ENCODE peak calls at places on chromosomes 5 and 9, in four cellular contexts. E, Y, O and D are unnamed samples.

GRCh38 chr5:181203093-181203711 is 1.8 kb downstream of the TRIM7 start:
- DNase-seq in E (no peak), Y (no peak), O (no peak), D (no peak)

GRCh38 chr9:133593587-133593986 is 15.6 kb downstream of the FAM163B start:
- DNase-seq in O (no peak), Y (no peak), E (no peak), D (no peak)

GRCh38 chr9:37792122-37792521 is 7.3 kb upstream of the EXOSC3 start:
- DNase-seq in Y (no peak), E (no peak), O (no peak), D (no peak)

GRCh38 chr9:129161534-129161837 is 16.6 kb downstream of the IER5L start:
- DNase-seq in Y (no peak), O (peak), E (peak), D (no peak)

GRCh38 chr5:82975812-82976211 is 101.4 kb downstream of the TMEM167A start:
- DNase-seq in Y (no peak), O (no peak), E (peak), D (no peak)

GRCh38 chr5:36943584-36943983 is 67.0 kb downstream of the NIPBL start:
- DNase-seq in Y (no peak), E (no peak), O (no peak), D (no peak)

GRCh38 chr9:124196814-124197176 is 61.0 kb upstream of the NEK6 start:
- DNase-seq in Y (no peak), O (no peak), E (no peak), D (no peak)

GRCh38 chr5:93611900-93612898 is 29.2 kb downstream of the NR2F1 start:
- DNase-seq in Y (peak), E (no peak), O (peak), D (no peak)

GRCh38 chr5:173764321-173765029 is 123.7 kb upstream of the CPEB4 start:
- DNase-seq in Y (no peak), E (peak), O (peak), D (peak)
- TF ChIP-seq ELF4 in Y (no peak), E (no peak), O (no peak), D (no peak)

DNA sequence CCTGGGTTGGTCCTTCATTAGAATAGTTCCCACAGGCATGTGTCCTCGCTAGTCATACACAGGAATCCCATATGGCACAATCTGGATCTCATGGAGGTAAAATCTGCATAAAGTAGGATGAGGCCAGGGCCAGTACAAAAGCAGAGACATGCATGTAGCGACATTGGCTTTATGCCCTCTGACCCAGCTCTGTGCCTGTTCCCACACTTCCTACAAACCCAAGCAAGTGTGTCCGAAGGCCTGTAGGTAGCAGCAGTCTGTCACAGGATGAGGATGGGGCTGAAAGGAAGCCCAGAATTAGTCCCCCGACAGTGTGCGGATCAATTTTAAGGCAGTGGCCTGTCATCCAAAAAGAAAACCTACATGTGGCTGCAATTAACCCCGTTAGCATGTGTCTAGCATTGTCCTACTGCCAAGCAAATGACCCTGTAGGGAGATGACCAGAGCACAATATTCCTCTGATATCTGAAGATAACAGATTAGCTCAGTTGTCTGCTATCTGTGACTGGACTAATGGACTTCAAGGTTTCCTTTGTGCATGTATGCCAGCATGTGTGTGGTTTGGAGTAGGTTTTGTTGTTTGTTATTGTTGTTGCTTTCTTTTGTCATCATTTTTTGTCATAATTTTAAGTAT is 178.8 kb downstream of the TMEM161B start:
- DNase-seq in E (no peak), Y (no peak), O (no peak), D (no peak)
- TF ChIP-seq SP1 in E (no peak), Y (no peak), O (no peak), D (no peak)

DNA sequence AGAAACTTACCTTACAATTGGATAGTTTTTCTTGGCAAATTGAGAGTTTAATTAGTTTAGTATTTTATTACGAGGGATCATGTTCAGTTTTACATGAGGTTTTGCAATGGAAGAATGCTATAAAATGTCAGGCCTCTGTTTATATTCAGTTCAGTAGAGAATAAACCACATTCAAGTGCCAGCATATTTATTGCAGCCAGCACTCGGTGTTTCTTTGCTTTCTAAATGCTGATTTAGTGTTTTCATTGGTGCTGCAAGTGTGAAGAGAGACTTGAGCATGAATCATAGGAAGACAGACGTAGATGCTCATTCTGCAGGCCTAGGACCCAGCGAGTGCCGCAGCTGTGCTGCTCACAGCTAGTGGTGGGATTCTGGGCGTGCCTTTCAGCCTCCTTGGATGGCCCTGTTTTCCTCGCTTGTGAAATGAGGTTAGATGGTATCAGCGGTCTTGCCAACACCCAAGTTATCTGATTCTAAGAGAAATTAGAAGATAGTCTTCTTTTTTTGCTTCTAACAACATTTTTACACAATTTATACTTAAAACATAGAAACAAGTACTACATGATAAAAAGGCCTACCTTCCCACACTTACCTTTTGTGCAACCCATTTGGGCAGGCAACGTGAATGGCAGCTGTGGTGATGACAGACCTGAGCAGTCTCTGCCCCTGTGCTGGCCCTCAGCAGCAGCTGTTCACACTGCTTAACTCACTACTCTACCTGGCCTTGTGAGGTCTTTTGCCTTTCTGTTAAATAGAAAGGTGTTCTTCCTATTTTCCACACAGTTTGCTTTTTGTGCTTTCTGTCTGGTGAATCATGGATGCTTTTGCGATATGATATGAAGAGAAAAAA is 26.8 kb upstream of the TNFAIP8 start:
- DNase-seq in E (no peak), O (no peak), Y (no peak), D (no peak)
- TF ChIP-seq ELF4 in E (no peak), O (no peak), Y (no peak), D (no peak)

DNA sequence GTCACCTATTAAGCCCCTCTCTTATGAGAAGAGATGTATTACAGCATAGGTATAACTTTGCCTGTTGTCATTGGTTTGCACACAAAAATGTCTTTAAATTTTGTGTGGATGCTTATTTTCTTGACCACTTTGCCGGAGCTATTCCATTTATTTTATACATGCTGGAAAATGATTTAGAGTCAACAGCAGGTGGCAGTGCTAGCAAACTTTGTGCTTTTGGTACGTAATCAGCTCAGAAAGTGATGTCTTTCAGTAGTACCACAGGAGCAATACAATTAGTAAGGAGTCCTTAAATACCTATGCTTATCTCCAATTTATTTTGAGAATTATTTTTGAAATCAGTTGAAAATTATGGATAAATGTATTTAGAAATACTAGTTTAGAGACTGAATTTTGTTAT is 19.8 kb upstream of the NUDT12 start:
- DNase-seq in E (peak), Y (peak), O (peak), D (peak)
- TF ChIP-seq SP1 in E (no peak), Y (no peak), O (no peak), D (no peak)

DNA sequence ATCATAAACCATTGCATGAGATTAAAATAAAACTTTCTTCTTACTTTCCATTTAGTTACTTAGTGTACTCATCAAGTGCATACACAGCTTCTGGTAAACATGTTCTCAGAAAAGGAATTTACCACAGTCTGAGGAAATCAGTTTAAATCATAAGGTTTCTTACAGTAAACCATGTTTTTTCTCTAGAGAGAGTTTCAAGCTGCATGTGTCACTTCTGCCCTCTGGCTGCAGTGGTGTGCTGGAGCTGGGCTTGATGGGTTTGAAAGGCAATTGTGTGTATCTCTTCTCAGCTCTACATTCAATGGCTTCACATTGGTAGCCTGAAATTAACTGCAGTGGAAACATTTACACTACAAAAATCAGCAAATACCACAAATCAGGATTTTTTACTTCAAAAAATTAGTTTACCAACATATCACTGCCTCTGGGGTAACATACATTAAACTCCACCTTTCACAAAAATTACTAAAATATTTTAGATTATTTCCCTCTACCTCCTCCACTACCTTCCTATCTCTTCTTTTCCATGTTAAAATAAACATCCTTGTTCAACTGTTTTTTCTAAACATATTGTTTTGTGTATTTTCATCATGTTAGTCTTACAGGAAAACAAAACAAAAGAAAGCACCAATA is 414.3 kb downstream of the ANXA1 start:
- DNase-seq in Y (peak), E (peak), O (no peak), D (peak)
- TF ChIP-seq ELF4 in Y (no peak), E (no peak), O (no peak), D (no peak)

DNA sequence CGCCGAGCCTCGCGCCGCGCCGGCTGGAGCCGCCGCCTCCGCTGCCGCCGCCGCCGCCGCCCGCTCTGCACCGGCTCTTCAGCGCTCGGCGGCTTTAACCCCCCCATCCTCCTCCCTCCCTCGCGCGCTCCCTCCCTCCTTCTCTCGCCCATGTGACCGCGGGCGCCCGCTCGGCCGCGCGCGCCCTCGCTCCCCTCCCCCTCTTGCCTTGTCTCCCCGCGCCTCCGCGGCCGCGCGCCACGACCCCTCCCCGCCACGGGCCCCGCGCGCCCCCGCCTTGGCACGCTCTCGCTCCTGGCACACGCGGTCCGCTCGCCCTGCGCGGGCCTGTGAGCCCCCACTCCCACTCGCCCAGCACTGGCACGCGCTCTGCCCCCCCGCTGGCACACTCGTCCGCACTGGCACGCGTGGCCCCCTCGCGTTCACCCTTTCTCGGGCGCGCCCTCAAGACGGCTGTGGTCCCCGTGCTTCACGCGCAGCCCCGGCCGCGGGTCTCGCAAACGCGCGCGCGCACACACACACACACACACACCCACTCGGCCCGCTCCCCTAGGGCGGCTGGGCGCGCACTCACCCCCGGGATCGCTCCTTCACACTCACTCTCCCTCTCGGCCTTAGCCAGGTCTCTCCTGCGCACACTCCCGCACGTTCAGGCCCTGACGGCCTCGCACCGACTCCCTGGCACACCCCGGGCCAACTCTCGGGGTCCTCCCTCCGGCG is at the start of gene CNTFR:
- DNase-seq in E (no peak), Y (peak), O (peak), D (peak)
- TF ChIP-seq SP1 in E (no peak), Y (no peak), O (no peak), D (no peak)

GRCh38 chr9:89687216-89687615 is 82.4 kb downstream of the GADD45G start:
- DNase-seq in Y (no peak), E (no peak), O (no peak), D (no peak)

GRCh38 chr9:89684912-89685636 is 80.3 kb downstream of the GADD45G start:
- DNase-seq in E (no peak), Y (no peak), O (no peak), D (no peak)

GRCh38 chr9:89685698-89686097 is 80.9 kb downstream of the GADD45G start:
- DNase-seq in Y (no peak), O (no peak), E (no peak), D (no peak)

GRCh38 chr9:89686621-89687020 is 81.8 kb downstream of the GADD45G start:
- DNase-seq in O (no peak), Y (no peak), E (no peak), D (no peak)

GRCh38 chr9:89686134-89686533 is 81.3 kb downstream of the GADD45G start:
- DNase-seq in Y (no peak), O (no peak), E (no peak), D (no peak)
- TF ChIP-seq ELF4 in Y (no peak), O (no peak), E (no peak), D (no peak)

DNA sequence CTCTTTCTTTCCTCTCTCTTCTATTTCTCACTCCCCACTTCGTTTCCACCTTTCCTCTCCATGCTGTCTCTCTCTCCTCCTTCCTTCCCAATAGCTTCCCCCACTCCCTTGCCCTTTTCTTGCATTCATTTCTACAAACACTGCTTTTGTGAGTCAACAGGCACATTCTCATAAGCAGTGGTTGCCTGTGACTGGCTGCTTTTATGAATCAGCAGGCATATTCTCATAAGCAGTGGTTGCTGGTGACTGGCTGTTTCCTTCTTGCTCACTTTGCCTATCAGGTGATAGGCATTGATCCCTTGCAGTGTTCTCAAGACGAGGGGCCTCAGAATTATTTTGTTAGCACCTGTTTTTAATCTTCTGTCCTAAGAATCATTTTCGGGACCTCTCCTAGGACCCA is 116.1 kb upstream of the ACTBL2 start:
- DNase-seq in Y (no peak), O (no peak), E (no peak), D (no peak)
- TF ChIP-seq SP1 in Y (no peak), O (no peak), E (no peak), D (no peak)

GRCh38 chr9:107671588-107671987 is 182.0 kb upstream of the KLF4 start:
- DNase-seq in E (no peak), Y (no peak), O (no peak), D (no peak)

GRCh38 chr9:107674252-107674936 is 184.8 kb upstream of the KLF4 start:
- DNase-seq in E (no peak), Y (peak), O (no peak), D (no peak)

GRCh38 chr9:107674937-107675277 is 185.3 kb upstream of the KLF4 start:
- DNase-seq in Y (no peak), O (no peak), E (no peak), D (no peak)

GRCh38 chr9:107675476-107676264 is 186.1 kb upstream of the KLF4 start:
- DNase-seq in E (no peak), Y (no peak), O (no peak), D (no peak)
- TF ChIP-seq ELF4 in E (no peak), Y (no peak), O (no peak), D (no peak)

GRCh38 chr9:98401140-98402025 is 145.9 kb upstream of the TBC1D2 start:
- DNase-seq in O (no peak), E (no peak), Y (no peak), D (no peak)
- TF ChIP-seq SP1 in O (no peak), E (no peak), Y (no peak), D (no peak)